ENCODE peak calls at places on chromosomes 13 and 19, in six cellular contexts. Z, I, L, H, G and M are unnamed samples.
A peak's percentile ranks its signal among the peaks of the same experiment; 100 is the strongest.

GRCh38 chr13:75687145-75687763 is 51.1 kb downstream of the LMO7 start:
- DNase-seq in Z (peak; percentile 24), I (no peak), L (peak; percentile 9), H (peak; percentile 46), G (no peak), M (no peak)

GRCh38 chr13:43071824-43072223 is 48.4 kb downstream of the DNAJC15 start:
- DNase-seq in Z (no peak), I (no peak), L (no peak), H (no peak), G (no peak), M (no peak)

GRCh38 chr19:46691948-46692347 is 25.0 kb downstream of the PRKD2 start:
- DNase-seq in Z (no peak), I (no peak), L (no peak), H (no peak), G (no peak), M (no peak)

GRCh38 chr19:7377196-7377595 is 28.5 kb downstream of the ARHGEF18 start:
- DNase-seq in Z (no peak), I (no peak), L (no peak), H (no peak), G (no peak), M (no peak)

GRCh38 chr13:23510979-23511735 is 59.1 kb upstream of the TNFRSF19 start:
- DNase-seq in Z (peak; percentile 6), I (peak; percentile 62), L (no peak), H (peak; percentile 62), G (no peak), M (peak; percentile 17)

GRCh38 chr19:46579286-46579944 is 21.7 kb upstream of the CALM3 start:
- DNase-seq in Z (no peak), I (no peak), L (no peak), H (no peak), G (peak; percentile 82), M (no peak)

GRCh38 chr19:34191355-34191962 is 19.2 kb downstream of the LSM14A start:
- DNase-seq in Z (no peak), I (no peak), L (no peak), H (no peak), G (no peak), M (no peak)

GRCh38 chr13:110937511-110938303 is 22.8 kb upstream of the ANKRD10 start:
- DNase-seq in Z (no peak), I (no peak), L (no peak), H (no peak), G (no peak), M (no peak)

GRCh38 chr13:73715114-73715909 is 418.9 kb downstream of the KLF12 start:
- DNase-seq in Z (no peak), I (peak; percentile 31), L (no peak), H (no peak), G (no peak), M (no peak)

GRCh38 chr19:8361921-8362793 is 1.8 kb upstream of the ANGPTL4 start:
- DNase-seq in Z (peak; percentile 95), I (no peak), L (no peak), H (peak; percentile 83), G (no peak), M (no peak)

GRCh38 chr19:3700242-3701032 is at the start of gene PIP5K1C:
- DNase-seq in Z (peak; percentile 75), I (peak; percentile 47), L (peak; percentile 97), H (peak; percentile 64), G (peak; percentile 99), M (peak; percentile 93)

GRCh38 chr13:98349731-98350305 is 172.7 kb upstream of the RNF113B start:
- DNase-seq in Z (no peak), I (no peak), L (no peak), H (peak; percentile 21), G (peak; percentile 70), M (peak; percentile 70)

GRCh38 chr13:73325351-73326214 is 266.8 kb downstream of the KLF5 start:
- DNase-seq in Z (no peak), I (no peak), L (no peak), H (peak; percentile 34), G (no peak), M (no peak)

GRCh38 chr13:107545946-107546502 is 669.3 kb downstream of the LIG4 start:
- DNase-seq in Z (no peak), I (no peak), L (no peak), H (no peak), G (no peak), M (no peak)

DNA sequence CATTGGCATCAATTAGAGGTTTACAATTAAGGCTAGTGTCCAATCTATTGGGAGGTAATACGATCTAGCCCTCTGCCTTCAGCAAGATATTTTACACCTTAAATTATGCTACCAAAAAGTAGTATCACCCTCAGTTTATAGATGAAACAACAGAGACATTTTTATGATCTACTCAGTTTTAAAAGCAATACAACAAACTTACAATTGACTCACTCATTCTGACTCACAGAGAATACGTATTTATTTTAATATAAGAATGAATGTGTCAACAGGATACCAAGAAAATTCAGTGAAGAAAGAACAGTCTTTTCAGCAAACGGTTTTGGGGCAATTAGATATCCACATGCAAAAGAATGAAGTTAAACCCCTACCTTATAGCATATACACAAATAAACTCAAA is 32.5 kb upstream of the STARD13 start:
- DNase-seq in Z (no peak), I (no peak), L (no peak), H (no peak), G (no peak), M (no peak)
- TF ChIP-seq ATF3 in Z (no peak), I (no peak), L (no peak), H (no peak), G (no peak), M (no peak)

DNA sequence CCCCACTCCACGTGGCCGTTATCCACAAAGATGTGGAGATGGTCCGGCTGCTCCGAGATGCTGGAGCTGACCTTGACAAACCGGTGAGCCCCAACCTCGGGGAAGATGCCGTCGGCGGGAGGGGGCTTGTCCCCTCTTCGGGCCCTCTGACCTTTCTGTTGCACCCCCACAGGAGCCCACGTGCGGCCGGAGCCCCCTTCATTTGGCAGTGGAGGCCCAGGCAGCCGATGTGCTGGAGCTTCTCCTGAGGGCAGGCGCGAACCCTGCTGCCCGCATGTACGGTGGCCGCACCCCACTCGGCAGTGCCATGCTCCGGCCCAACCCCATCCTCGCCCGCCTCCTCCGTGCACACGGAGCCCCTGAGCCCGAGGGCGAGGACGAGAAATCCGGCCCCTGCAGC is 4.8 kb downstream of the CCER2 start:
- DNase-seq in Z (no peak), I (no peak), L (no peak), H (no peak), G (no peak), M (no peak)
- TF ChIP-seq ATF3 in Z (no peak), I (no peak), L (no peak), H (no peak), G (no peak), M (no peak)

GRCh38 chr13:24617394-24618218 is 62.6 kb upstream of the ATP12A start:
- DNase-seq in Z (no peak), I (no peak), L (no peak), H (no peak), G (no peak), M (no peak)
- TF ChIP-seq ATF3 in Z (no peak), I (no peak), L (no peak), H (no peak), G (no peak), M (no peak)

GRCh38 chr19:10419200-10419645 is 1.1 kb upstream of the PDE4A start:
- DNase-seq in Z (no peak), I (no peak), L (peak; percentile 63), H (no peak), G (no peak), M (no peak)

GRCh38 chr19:10416083-10416379 is 4.3 kb upstream of the PDE4A start:
- DNase-seq in Z (no peak), I (no peak), L (no peak), H (no peak), G (no peak), M (no peak)

GRCh38 chr19:10417598-10418280 is 2.6 kb upstream of the PDE4A start:
- DNase-seq in Z (no peak), I (no peak), L (peak; percentile 5), H (no peak), G (peak; percentile 77), M (peak; percentile 63)

GRCh38 chr19:10418281-10419199 is 1.8 kb upstream of the PDE4A start:
- DNase-seq in Z (no peak), I (no peak), L (peak; percentile 17), H (no peak), G (peak; percentile 53), M (peak; percentile 37)

DNA sequence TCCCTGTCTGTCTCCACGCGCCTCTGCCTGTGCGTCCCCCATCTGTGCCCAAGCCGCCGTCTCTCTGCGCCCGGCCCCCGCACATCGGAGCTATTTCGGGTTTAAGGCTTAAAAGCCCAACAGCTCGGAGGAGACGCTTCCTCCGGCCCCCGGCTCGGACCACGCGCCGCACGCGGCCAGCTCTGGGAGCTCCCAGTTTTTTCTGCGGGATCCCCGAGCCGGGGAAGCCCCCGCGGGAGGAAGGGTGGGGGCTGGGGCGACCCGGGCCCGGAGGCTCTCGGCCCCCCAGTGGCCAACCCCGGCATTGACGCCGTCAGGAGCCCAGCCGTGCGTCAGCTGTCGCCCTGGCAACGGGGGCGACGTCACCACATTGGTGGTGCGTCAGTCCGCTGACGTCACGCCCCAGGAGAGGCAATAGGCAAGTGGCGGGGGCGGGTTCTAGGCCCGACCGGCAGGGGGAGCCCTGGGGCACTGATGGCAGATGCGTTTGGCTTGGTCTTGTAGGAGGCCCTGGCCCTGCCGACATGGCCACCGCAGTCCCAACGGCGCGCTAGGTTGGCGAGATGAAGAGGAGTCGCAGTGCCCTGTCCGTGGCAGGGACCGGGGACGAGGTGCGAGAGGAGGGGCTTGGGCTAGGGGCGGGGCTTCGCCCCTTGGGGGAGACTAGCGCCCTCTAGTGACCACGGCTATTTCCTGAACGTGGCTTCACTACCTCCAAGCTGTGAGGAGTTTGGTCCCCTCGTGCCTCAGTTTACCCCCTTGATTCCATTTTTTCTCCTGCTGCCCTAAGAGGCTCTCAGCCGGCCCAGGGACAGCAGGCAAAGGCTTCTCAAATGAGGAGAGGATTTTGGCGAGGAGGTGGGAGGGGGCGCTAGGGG is 3.7 kb upstream of the PDE4A start:
- DNase-seq in Z (peak; percentile 89), I (peak; percentile 60), L (peak; percentile 91), H (peak; percentile 83), G (peak; percentile 100), M (peak; percentile 97)
- TF ChIP-seq ATF3 in Z (no peak), I (no peak), L (no peak), H (peak; percentile 76), G (peak; percentile 30), M (no peak)

DNA sequence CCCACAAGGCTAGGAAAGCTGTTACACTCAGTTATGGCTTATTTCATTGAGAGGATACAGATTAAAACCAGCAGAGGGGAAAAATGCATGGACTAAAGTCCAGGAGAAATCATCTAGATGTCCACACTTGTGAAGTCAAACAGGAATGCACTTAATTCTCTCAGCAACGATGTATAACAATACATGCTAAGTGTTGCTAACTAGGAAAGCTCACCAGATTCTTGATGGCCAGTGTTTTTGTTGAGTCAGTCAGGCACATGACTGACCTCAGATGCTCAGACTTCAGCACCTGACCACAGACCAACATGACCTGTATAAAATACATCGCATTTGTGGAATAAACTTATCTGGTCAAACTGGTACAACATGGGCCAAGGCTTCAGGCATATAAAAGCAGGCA is 470.2 kb upstream of the PRR20A start:
- DNase-seq in Z (no peak), I (no peak), L (no peak), H (no peak), G (no peak), M (no peak)
- TF ChIP-seq ATF3 in Z (no peak), I (no peak), L (no peak), H (no peak), G (no peak), M (no peak)